ENCODE peak calls at places on chromosome 5, in ten cellular contexts. F is left lung, T is PC-9, W is dorsolateral prefrontal cortex, G is endodermal cell, M is A549, E is psoas muscle, U is tibial artery, D is HCT116, L is heart right ventricle. A is an unnamed sample.

GRCh38 chr5:97115932-97116331 is 26.5 kb downstream of the LIX1 start:
- DNase-seq in F (no peak), T (no peak), W (no peak), G (no peak), M (no peak), E (no peak), U (no peak), D (no peak), L (peak), A (no peak)

GRCh38 chr5:67165524-67166459 is 30.8 kb downstream of the CD180 start:
- DNase-seq in F (peak), T (no peak), W (peak), G (peak), M (peak), E (peak), U (peak), D (peak), L (peak), A (peak)

GRCh38 chr5:53109041-53109435 is 519 bp downstream of the MOCS2 start:
- DNase-seq in F (no peak), T (no peak), W (no peak), G (no peak), M (no peak), E (no peak), U (no peak), D (no peak), L (no peak), A (no peak)

GRCh38 chr5:147554285-147554817 is 44.5 kb upstream of the DPYSL3 start:
- DNase-seq in F (no peak), T (no peak), W (no peak), G (no peak), M (no peak), E (no peak), U (no peak), D (no peak), L (no peak), A (no peak)

GRCh38 chr5:92800360-92800759 is 780.7 kb downstream of the NR2F1-AS1 start:
- DNase-seq in F (no peak), T (no peak), W (no peak), G (no peak), M (no peak), E (no peak), U (no peak), D (no peak), L (no peak), A (no peak)

GRCh38 chr5:86909896-86910295 is 292.2 kb downstream of the COX7C start:
- DNase-seq in F (no peak), T (no peak), W (no peak), G (no peak), M (no peak), E (no peak), U (no peak), D (no peak), L (no peak), A (no peak)

GRCh38 chr5:106825379-106825778 is 845.4 kb downstream of the EFNA5 start:
- DNase-seq in F (no peak), T (no peak), W (no peak), G (no peak), M (no peak), E (no peak), U (no peak), D (no peak), L (no peak), A (no peak)

GRCh38 chr5:171367424-171368370 is 20.0 kb upstream of the NPM1 start:
- DNase-seq in F (no peak), T (peak), W (no peak), G (no peak), M (no peak), E (no peak), U (no peak), D (no peak), L (no peak), A (peak)

GRCh38 chr5:56501949-56502557 is 268.9 kb upstream of the ANKRD55 start:
- DNase-seq in F (no peak), T (no peak), W (no peak), G (no peak), M (no peak), E (no peak), U (no peak), D (no peak), L (no peak), A (no peak)

GRCh38 chr5:151741678-151742423 is 16.6 kb downstream of the ATOX1 start:
- DNase-seq in F (no peak), T (peak), W (no peak), G (no peak), M (no peak), E (no peak), U (no peak), D (no peak), L (no peak), A (no peak)

GRCh38 chr5:169861934-169862333 is 118.4 kb downstream of the INSYN2B start:
- DNase-seq in F (no peak), T (no peak), W (no peak), G (no peak), M (no peak), E (no peak), U (no peak), D (no peak), L (no peak), A (no peak)

GRCh38 chr5:77640577-77641396 is 2.3 kb upstream of the OTP start:
- DNase-seq in F (peak), T (no peak), W (no peak), G (peak), M (no peak), E (no peak), U (no peak), D (no peak), L (no peak), A (no peak)

GRCh38 chr5:65809817-65810531 is 88.0 kb downstream of the NLN start:
- DNase-seq in F (no peak), T (peak), W (peak), G (no peak), M (no peak), E (peak), U (peak), D (no peak), L (peak), A (peak)

GRCh38 chr5:120504057-120504456 is 40.0 kb downstream of the PRR16 start:
- DNase-seq in F (no peak), T (no peak), W (no peak), G (no peak), M (no peak), E (no peak), U (no peak), D (no peak), L (no peak), A (no peak)

GRCh38 chr5:61991861-61992260 is 314.1 kb upstream of the KIF2A start:
- DNase-seq in F (no peak), T (no peak), W (no peak), G (no peak), M (no peak), E (no peak), U (no peak), D (no peak), L (no peak), A (no peak)

GRCh38 chr5:59709833-59710232 is 183.7 kb downstream of the PDE4D start:
- DNase-seq in F (no peak), T (no peak), W (no peak), G (peak), M (no peak), E (no peak), U (no peak), D (no peak), L (no peak), A (no peak)

GRCh38 chr5:137727623-137728022 is 8.3 kb downstream of the KLHL3 start:
- DNase-seq in F (no peak), T (no peak), W (no peak), G (peak), M (no peak), E (no peak), U (no peak), D (no peak), L (no peak), A (no peak)

GRCh38 chr5:34916518-34916917 is 1.0 kb downstream of the BRIX1 start:
- DNase-seq in F (no peak), T (no peak), W (no peak), G (no peak), M (no peak), E (no peak), U (no peak), D (no peak), L (no peak), A (no peak)

GRCh38 chr5:5104550-5104949 is 35.6 kb upstream of the ADAMTS16 start:
- DNase-seq in F (no peak), T (no peak), W (no peak), G (no peak), M (no peak), E (no peak), U (no peak), D (no peak), L (no peak), A (no peak)

DNA sequence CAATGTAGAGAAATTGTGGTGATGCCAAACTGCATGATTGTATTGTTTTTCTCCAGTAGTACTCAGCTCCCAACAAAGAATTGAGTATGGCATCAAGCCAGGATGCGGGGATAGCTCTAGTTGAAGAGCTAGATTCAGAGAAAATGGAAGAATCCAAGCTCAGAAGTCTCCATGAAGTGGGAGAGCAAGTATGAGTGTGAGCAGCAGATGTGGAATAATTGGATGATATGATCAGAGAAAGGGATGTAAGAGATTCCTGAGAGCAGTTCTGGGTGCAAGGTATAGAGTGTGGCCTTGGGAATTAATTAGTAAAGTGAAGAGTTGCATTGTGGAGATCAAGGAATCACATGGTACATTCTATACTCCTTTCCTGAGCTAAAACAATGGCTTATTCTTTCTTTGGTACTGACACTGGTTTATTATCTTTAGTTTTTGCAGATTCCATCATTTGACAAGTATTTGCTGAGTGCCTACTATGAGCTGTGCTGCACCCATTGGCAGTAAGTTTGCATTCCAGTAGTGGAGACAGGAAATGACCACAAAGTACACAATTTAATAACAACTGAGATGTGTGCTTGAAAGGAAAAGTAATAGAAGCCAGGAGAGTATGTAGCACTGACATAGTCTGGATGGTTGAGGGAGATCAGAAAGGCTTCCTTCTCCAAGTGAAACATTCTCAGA is 177.1 kb downstream of the CPLANE1 start:
- DNase-seq in F (no peak), T (no peak), W (no peak), G (no peak), M (no peak), E (no peak), U (no peak), D (no peak), L (no peak), A (no peak)
- H3K27ac ChIP-seq in F (no peak), T (no peak), W (peak), G (no peak), M (no peak), E (no peak), U (no peak), D (no peak), L (no peak), A (no peak)

DNA sequence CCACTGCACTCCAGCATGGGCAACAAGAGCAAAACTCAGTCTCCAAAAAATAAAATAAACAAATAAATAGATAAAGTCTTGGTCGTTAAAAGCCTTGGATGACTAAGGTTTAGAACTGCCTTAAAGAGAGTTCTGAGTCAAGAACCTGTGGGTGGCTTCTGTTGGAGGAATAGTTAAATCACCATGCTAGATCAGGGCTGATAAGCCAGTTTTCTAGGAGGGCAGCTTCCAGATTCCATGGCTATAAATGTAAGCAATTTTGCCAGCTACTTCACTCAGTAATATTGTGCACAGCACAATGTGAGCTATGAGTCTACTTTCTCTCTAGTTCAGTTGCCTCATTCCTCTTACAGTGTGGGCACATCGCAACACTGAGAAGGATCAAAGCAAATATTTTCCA is 242.1 kb upstream of the NUDT12 start:
- DNase-seq in F (no peak), T (no peak), W (no peak), G (no peak), M (no peak), E (no peak), U (no peak), D (no peak), L (no peak), A (no peak)
- TF ChIP-seq CTCF in F (no peak), T (no peak), W (no peak), G (no peak), M (no peak), E (no peak), U (no peak), D (no peak), L (no peak), A (no peak)

GRCh38 chr5:150614651-150615040 is 25.8 kb upstream of the SYNPO start:
- DNase-seq in F (no peak), T (no peak), W (no peak), G (no peak), M (no peak), E (no peak), U (no peak), D (no peak), L (no peak), A (no peak)
- H3K27ac ChIP-seq in F (no peak), T (no peak), W (peak), G (no peak), M (no peak), E (peak), U (peak), D (no peak), L (peak), A (peak)

GRCh38 chr5:27947088-27947487 is 908.7 kb upstream of the CDH9 start:
- DNase-seq in F (no peak), T (peak), W (no peak), G (no peak), M (no peak), E (no peak), U (no peak), D (no peak), L (no peak), A (no peak)

GRCh38 chr5:27944471-27944870 is 906.1 kb upstream of the CDH9 start:
- DNase-seq in F (no peak), T (no peak), W (no peak), G (no peak), M (no peak), E (no peak), U (no peak), D (no peak), L (no peak), A (no peak)
- TF ChIP-seq CTCF in F (no peak), T (no peak), W (no peak), G (no peak), M (no peak), E (no peak), U (no peak), D (no peak), L (no peak), A (no peak)

GRCh38 chr5:149796836-149797235 is 66.7 kb downstream of the PPARGC1B start:
- DNase-seq in F (no peak), T (no peak), W (no peak), G (no peak), M (no peak), E (no peak), U (no peak), D (no peak), L (no peak), A (no peak)
- H3K27ac ChIP-seq in F (no peak), T (no peak), W (no peak), G (no peak), M (no peak), E (peak), U (no peak), D (no peak), L (peak), A (no peak)

A was measured in Peyer's patch.